ENCODE peak calls at places on chromosomes 16 and 17, in four cellular contexts. N is RWPE2, B is GM12865, P is progenitor cell of endocrine pancreas. M is an unnamed sample.
A peak's percentile ranks its signal among the peaks of the same experiment; 100 is the strongest.

GRCh38 chr17:57994436-57994835 is 6.4 kb upstream of the VEZF1 start:
- DNase-seq in N (no peak), P (no peak), B (no peak), M (no peak)

GRCh38 chr16:89639385-89639784 is 18.1 kb downstream of the CHMP1A start:
- DNase-seq in B (no peak), P (no peak), N (no peak), M (no peak)

GRCh38 chr17:78889525-78889924 is 13.5 kb downstream of the CEP295NL start:
- DNase-seq in N (no peak), B (peak; percentile 62), P (no peak), M (no peak)

GRCh38 chr17:60435244-60436170 is 13.2 kb downstream of the CHCT1 start:
- DNase-seq in P (peak; percentile 39), N (no peak), B (peak; percentile 76), M (peak; percentile 84)

GRCh38 chr17:73338050-73338491 is 26.3 kb upstream of the CDC42EP4 start:
- DNase-seq in B (no peak), N (no peak), P (no peak), M (peak; percentile 49)

GRCh38 chr16:2663553-2664521 is 18.5 kb upstream of the KCTD5 start:
- DNase-seq in P (no peak), B (peak; percentile 42), N (no peak), M (no peak)

GRCh38 chr17:48544356-48545021 is 420 bp downstream of the HOXB2 start:
- DNase-seq in N (no peak), P (no peak), B (no peak), M (no peak)

GRCh38 chr16:60166111-60166510 is 1432.0 kb upstream of the GOT2 start:
- DNase-seq in N (no peak), B (no peak), P (no peak), M (no peak)

GRCh38 chr16:24518498-24518897 is 20.9 kb upstream of the RBBP6 start:
- DNase-seq in P (no peak), B (no peak), N (no peak), M (no peak)

GRCh38 chr17:76612977-76613851 is 27.6 kb upstream of the ST6GALNAC2 start:
- DNase-seq in N (no peak), P (no peak), B (peak; percentile 35), M (no peak)

GRCh38 chr17:9862191-9862590 is 36.5 kb downstream of the GLP2R start:
- DNase-seq in P (no peak), N (no peak), B (no peak), M (no peak)

GRCh38 chr16:50265716-50266336 is 525 bp upstream of the ADCY7 start:
- DNase-seq in N (peak; percentile 45), B (no peak), P (no peak), M (no peak)

GRCh38 chr16:35751191-35751941 is 2292.0 kb downstream of the TP53TG3F start:
- DNase-seq in N (no peak), B (no peak), P (no peak), M (no peak)

GRCh38 chr16:88909431-88910210 is 43.2 kb upstream of the PABPN1L start:
- DNase-seq in B (no peak), P (no peak), N (no peak), M (no peak)

DNA sequence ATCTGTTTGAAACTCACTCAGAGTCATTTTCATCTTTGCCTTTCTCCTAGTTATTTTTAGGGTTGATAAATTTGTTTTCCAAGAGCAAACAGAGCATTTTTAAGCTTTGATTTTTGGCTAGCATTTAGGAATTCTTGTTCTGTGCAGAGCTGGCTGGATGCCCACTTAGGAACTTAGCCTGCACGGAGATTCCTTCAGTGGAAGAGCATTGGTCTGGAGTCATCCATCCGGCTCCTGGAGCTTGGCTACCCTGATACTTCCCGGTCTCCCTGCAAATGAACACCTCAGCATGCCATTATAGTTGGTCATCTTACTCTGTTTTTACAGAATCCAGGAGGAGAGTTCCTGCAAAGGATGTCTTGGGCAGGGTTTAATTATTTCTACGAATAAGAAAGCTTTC is 57.1 kb downstream of the SPECC1 start:
- DNase-seq in B (no peak), N (peak; percentile 86), P (no peak), M (peak; percentile 38)
- TF ChIP-seq CTCF in B (no peak), N (no peak), P (no peak), M (no peak)

GRCh38 chr17:34858941-34859562 is 102.2 kb downstream of the CCT6B start:
- DNase-seq in B (no peak), N (no peak), P (no peak), M (no peak)
- TF ChIP-seq CTCF in B (no peak), N (no peak), P (no peak), M (no peak)

DNA sequence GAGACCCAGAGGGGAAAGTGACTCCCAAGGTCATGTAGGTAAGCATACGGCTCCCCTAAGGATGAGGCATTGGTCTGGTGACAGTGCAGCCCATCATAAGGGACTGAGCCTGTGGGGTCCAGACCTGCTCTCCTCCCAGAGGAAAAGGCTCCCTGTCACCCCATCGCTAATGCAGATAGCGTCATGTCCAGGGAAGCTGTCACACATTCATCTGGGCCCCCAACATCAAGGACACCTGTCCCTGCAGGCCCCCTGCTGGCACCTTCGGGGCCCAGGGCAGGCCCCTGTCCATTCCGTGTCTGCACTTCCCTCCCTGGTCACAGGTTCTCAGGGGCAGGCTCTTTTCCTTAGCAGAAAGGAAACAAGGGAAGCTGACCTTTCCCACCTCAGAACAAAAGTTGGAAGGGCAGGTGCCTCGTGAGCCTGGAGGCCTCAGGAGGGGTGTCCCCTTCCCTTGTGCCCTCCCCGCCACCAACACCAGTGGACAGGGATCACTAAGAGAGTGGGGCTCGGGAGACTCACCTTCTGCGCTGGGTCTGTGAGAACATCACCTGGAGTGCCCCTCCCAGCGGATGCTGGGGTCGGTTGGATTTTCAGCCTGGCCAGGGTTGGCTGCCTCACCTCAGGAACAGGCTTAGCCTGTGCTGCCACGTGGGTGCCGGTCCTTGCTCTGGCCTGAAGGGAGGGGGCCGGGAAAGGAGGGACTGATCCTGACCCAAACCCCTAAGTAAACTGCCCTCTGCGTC is 17.3 kb upstream of the LASP1NB start:
- DNase-seq in N (no peak), P (no peak), B (no peak), M (no peak)
- TF ChIP-seq CTCF in N (no peak), P (no peak), B (no peak), M (peak; percentile 6)

GRCh38 chr17:69978056-69978646 is 96.9 kb upstream of the KCNJ16 start:
- DNase-seq in B (no peak), P (no peak), N (no peak), M (peak; percentile 9)
- TF ChIP-seq CTCF in B (no peak), P (no peak), N (no peak), M (no peak)

DNA sequence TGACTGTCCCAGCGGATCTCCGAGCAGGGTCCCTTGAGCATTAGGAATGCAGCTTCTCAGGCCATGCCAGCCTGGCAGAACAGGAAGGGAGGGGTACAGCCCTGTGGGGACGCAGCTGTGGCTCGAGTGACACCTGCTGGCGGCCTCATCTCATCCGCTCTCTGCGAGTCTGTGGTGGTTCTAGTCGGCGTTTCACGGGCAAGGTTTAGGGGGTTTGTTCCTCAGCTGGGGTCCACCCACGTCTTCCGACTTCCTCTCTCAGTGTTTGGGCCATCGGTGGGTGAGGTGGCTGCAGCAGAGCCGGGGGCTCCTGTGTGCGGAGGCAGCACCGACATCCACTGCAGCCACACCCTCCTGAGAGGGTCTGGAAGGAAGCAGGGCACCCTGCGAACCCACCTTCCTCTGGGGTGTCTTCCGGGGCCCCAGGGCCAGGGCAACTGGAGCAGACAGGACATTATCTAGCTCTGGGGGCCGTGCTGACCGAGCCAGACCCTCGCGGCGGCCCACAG is 33.3 kb downstream of the JPH3 start:
- DNase-seq in N (peak; percentile 73), B (peak; percentile 54), P (no peak), M (peak; percentile 5)
- TF ChIP-seq CTCF in N (peak; percentile 79), B (peak; percentile 69), P (peak; percentile 52), M (peak; percentile 74)